ENCODE peak calls at places on chromosome 21, in six cellular contexts. I, V, H, C, A and X are unnamed samples.

GRCh38 chr21:46371204-46372013 is 47.5 kb downstream of the PCNT start:
- DNase-seq in I (no peak), V (no peak), H (no peak), C (no peak), A (no peak), X (no peak)

GRCh38 chr21:34123609-34124008 is 50.2 kb downstream of the MRPS6 start:
- DNase-seq in I (no peak), V (no peak), H (no peak), C (no peak), A (no peak), X (no peak)

GRCh38 chr21:17538576-17538975 is 25.7 kb downstream of the CXADR start:
- DNase-seq in I (no peak), V (no peak), H (no peak), C (no peak), A (no peak), X (no peak)

GRCh38 chr21:39676054-39676771 is 63.5 kb downstream of the B3GALT5 start:
- DNase-seq in I (no peak), V (no peak), H (no peak), C (peak), A (peak), X (no peak)

GRCh38 chr21:23968722-23969647 is 1638.3 kb downstream of the MRPL39 start:
- DNase-seq in I (no peak), V (peak), H (peak), C (no peak), A (peak), X (peak)

GRCh38 chr21:39788383-39788782 is 43.4 kb downstream of the IGSF5 start:
- DNase-seq in I (peak), V (no peak), H (peak), C (peak), A (no peak), X (no peak)

GRCh38 chr21:33700491-33700890 is 58.2 kb downstream of the ITSN1 start:
- DNase-seq in I (no peak), V (no peak), H (no peak), C (no peak), A (no peak), X (no peak)

GRCh38 chr21:22456241-22456640 is 1458.0 kb downstream of the NCAM2 start:
- DNase-seq in I (no peak), V (no peak), H (no peak), C (no peak), A (no peak), X (no peak)

GRCh38 chr21:16775056-16775455 is 737.8 kb upstream of the CXADR start:
- DNase-seq in I (no peak), V (no peak), H (no peak), C (peak), A (no peak), X (no peak)

GRCh38 chr21:35234725-35235124 is 185.6 kb upstream of the RUNX1 start:
- DNase-seq in I (no peak), V (peak), H (no peak), C (no peak), A (no peak), X (no peak)

GRCh38 chr21:34822209-34822608 is 153.4 kb downstream of the CLIC6 start:
- DNase-seq in I (no peak), V (no peak), H (no peak), C (no peak), A (no peak), X (no peak)

GRCh38 chr21:38597436-38597835 is 99.2 kb upstream of the ERG start:
- DNase-seq in I (no peak), V (no peak), H (no peak), C (no peak), A (no peak), X (no peak)

GRCh38 chr21:41659791-41660560 is 106.9 kb downstream of the RIPK4 start:
- DNase-seq in I (no peak), V (no peak), H (peak), C (no peak), A (peak), X (no peak)
- TF ChIP-seq CTCF in I (peak), V (no peak), H (no peak), C (no peak), A (peak), X (no peak)

GRCh38 chr21:27694667-27695066 is 727.8 kb upstream of the ADAMTS5 start:
- DNase-seq in I (no peak), V (no peak), H (no peak), C (no peak), A (no peak), X (no peak)
- TF ChIP-seq CTCF in I (no peak), V (no peak), H (no peak), C (no peak), A (no peak), X (no peak)

GRCh38 chr21:32102426-32102825 is 176.4 kb downstream of the MIS18A start:
- DNase-seq in I (no peak), V (no peak), H (no peak), C (no peak), A (no peak), X (no peak)

GRCh38 chr21:32103361-32103760 is 175.5 kb downstream of the MIS18A start:
- DNase-seq in I (no peak), V (no peak), H (no peak), C (no peak), A (no peak), X (no peak)

GRCh38 chr21:32096411-32096810 is 182.4 kb downstream of the MIS18A start:
- DNase-seq in I (no peak), V (peak), H (peak), C (no peak), A (peak), X (peak)

GRCh38 chr21:32101206-32101763 is 177.6 kb downstream of the MIS18A start:
- DNase-seq in I (no peak), V (no peak), H (no peak), C (no peak), A (no peak), X (no peak)

DNA sequence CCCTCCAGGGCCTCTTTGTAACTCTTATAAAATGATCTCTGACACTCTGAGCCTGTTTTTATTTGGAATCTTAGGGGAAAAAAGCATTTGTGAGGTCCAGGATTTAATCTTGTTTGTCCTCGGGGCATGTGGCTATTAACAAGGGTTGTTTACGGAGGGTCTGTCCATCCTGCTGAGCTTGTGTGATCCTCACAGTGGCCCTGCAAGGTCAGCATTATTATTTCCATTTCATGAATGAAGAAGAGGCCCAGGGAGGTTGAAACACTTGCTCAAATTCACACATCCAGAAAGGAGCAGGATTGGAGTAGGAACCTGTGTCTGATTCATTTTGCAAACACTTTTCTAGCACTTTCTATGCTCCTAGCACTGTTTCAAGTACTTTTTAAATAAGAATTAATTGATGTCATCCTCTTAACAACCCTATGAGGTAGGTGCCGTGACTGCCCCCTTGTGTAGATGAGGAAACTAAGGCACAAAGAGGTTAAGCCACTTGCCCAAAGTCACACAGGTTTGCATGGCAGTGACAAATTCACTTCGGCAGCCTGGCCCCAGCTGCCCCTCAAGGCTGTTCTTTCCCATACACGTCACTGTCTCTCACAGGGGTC is 178.9 kb downstream of the MIS18A start:
- DNase-seq in I (no peak), V (peak), H (no peak), C (no peak), A (no peak), X (peak)
- TF ChIP-seq CTCF in I (no peak), V (peak), H (no peak), C (no peak), A (no peak), X (no peak)

DNA sequence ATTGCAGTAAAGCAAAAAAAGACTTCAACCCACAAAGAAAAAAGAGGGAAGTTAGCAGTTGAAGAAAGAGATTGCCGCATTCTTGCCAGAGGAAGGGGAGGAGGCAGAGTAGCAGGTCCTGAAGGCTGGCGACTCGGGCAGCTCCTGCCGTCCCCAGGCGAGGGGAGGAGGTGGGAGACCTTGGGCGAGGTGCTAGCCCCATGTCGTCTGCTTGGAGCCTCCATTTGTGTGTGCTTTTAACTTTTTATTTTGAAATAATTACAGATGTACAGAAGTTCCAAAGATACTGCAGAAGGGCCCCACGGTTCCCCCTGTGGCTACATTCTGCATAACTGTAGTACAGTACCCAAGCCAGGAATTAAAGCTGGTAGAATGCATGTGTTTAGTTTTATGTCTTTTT is 6.8 kb downstream of the TRPM2 start:
- DNase-seq in I (no peak), V (no peak), H (no peak), C (no peak), A (no peak), X (no peak)
- TF ChIP-seq CTCF in I (peak), V (peak), H (no peak), C (no peak), A (no peak), X (no peak)

GRCh38 chr21:44065428-44065827 is 41.8 kb upstream of the PWP2 start:
- DNase-seq in I (no peak), V (no peak), H (no peak), C (no peak), A (no peak), X (peak)

GRCh38 chr21:44070391-44070790 is 36.8 kb upstream of the PWP2 start:
- DNase-seq in I (no peak), V (no peak), H (no peak), C (no peak), A (no peak), X (no peak)

GRCh38 chr21:44066116-44066515 is 41.1 kb upstream of the PWP2 start:
- DNase-seq in I (no peak), V (no peak), H (no peak), C (no peak), A (no peak), X (no peak)

GRCh38 chr21:44064852-44065403 is 42.3 kb upstream of the PWP2 start:
- DNase-seq in I (no peak), V (no peak), H (no peak), C (no peak), A (no peak), X (peak)

DNA sequence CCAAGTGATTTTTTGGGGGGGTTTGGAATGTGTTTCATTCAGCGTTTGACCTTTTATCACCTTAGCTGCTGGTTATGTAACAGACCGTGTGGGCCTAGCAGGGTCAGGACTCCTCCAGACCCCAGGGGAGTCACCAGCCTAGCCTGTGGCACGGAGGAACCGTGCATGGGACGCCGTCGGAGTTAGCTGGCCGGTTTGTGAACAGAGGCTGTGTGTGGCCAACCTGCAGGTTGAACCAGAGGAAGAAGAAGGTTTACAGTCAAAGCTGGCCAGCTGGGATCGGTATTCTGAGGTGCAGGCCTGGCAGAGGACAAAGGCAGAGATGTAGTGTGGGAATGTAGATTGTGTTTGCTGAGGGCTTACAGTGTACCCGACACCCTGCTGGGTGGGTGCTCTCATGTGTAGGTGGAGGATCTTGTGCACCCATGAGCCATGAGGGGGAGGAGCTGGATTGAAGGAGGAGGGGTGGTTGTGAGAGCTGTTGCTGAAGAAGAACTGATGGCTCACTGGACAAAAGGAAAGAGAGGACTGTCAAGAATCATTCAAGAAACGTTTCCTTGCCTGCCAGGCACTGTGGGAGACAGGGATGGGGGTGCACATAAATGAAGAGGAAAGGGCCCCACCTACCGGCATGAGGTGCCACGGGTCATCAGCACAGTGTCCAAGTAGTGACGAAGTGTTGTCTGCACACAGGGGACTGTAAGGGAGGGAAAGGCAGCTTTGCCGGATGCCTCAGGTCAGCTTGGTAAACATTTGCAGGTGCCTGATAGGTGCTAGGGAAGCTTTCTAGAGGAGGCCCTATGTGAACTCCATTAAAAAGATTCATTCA is 40.0 kb upstream of the PWP2 start:
- DNase-seq in I (no peak), V (no peak), H (no peak), C (no peak), A (no peak), X (no peak)
- TF ChIP-seq CTCF in I (no peak), V (peak), H (no peak), C (no peak), A (no peak), X (no peak)

DNA sequence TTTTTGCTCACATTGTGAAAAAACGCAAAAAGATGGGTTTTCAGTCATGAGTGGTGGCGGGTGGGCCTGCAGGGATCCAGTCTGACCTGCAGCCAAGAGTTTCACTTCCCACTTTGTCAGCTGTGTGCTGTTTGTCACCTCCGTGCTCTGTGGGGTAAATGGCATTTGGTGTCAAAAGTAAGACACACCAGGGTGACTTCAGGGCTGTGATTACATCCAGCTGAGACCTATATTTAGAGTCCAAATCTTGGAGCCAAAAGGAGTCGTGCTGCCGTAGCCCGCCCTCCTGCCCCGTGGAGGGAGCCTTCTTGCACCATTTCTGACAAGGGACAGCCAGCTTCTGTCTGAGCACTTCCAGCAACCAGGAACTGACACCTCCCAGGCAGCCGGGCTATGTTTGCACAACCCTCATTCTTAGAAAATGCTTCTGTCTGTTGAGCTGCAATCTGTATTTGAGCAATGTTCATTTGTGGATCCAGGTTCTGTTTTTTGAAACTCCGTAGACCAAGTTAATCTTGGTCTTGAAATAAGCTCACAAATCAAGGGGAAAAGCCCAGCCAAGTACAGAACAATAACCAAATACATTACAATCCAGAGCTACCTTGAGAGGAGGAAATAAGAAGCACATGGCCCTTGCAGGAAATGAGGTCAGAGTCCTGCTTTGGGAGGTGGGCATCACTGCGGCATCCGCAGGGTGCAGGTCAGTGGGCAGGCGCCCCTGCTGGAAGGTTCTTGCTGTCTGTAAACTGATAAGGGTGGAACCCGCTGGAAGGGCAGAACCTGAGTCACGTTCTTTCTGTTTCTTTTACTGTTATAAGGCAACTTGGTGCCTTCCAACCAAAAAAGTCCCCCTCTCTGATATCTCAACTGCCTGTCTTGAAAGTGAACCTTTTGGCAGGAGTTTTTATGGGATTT is 14.4 kb downstream of the ABCG1 start:
- DNase-seq in I (no peak), V (peak), H (peak), C (peak), A (peak), X (peak)
- TF ChIP-seq CTCF in I (peak), V (peak), H (no peak), C (peak), A (peak), X (peak)

DNA sequence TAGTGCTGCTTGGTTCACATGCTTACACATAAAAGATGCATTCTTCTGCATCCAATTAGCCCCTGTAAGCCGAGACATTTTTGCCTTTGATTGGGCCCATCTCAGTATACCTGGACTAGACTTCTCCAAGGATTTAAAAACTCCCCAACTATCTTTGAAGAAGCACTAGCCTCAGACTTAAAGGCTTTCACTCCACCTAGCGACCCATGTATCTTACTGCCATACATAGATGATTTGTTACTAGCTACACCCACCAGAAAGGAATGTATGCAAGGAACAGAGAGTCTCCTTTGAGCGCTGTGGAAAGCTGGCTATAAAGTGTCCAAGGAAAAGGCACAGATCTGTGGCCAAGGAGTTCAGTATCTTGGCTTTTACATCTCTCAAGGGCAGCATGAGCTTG is 91.7 kb downstream of the LIPI start:
- DNase-seq in I (no peak), V (no peak), H (no peak), C (no peak), A (no peak), X (no peak)
- TF ChIP-seq CTCF in I (no peak), V (no peak), H (no peak), C (no peak), A (no peak), X (no peak)

GRCh38 chr21:41932576-41933258 is 21.1 kb downstream of the C2CD2 start:
- DNase-seq in I (peak), V (no peak), H (no peak), C (peak), A (peak), X (no peak)

GRCh38 chr21:41933259-41934079 is 20.3 kb downstream of the C2CD2 start:
- DNase-seq in I (peak), V (no peak), H (no peak), C (peak), A (peak), X (no peak)

GRCh38 chr21:41931041-41931451 is 22.8 kb downstream of the C2CD2 start:
- DNase-seq in I (no peak), V (no peak), H (no peak), C (no peak), A (peak), X (no peak)

GRCh38 chr21:41929248-41929647 is 24.6 kb downstream of the C2CD2 start:
- DNase-seq in I (no peak), V (peak), H (no peak), C (no peak), A (no peak), X (no peak)

DNA sequence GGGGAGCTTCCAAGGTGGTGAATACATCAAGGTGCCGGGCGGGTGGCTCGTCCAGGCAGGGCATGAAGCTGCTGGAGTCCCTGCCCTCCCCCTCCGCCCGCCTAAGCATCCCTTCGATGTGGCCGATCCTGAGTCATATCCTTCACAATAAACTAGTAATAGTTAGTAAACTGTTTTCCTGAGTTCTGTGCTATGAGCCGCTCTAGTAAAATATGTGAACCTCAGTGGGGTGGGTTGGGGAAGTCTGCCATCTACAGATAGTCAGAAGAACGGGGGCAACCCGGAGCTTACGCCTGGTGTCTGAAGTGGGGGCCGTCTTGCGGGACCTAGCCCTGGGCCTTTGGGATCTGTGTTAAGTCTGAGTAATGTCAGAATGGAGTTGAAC is 21.6 kb downstream of the C2CD2 start:
- DNase-seq in I (peak), V (no peak), H (no peak), C (no peak), A (peak), X (no peak)
- TF ChIP-seq CTCF in I (peak), V (peak), H (no peak), C (no peak), A (peak), X (no peak)